ENCODE peak calls at places on chromosomes 3 and 15, in four cellular contexts. A, Y, V and Z are unnamed samples. For H3K4me1, the result is how much of the 10 kb centered on the place peaks cover.

GRCh38 chr15:85854345-85855097 is 59.8 kb upstream of the KLHL25 start:
- DNase-seq in V (no peak), A (peak), Y (peak), Z (peak)

GRCh38 chr3:46947545-46947899 is 29.0 kb downstream of the CCDC12 start:
- DNase-seq in V (no peak), A (no peak), Y (no peak), Z (no peak)

GRCh38 chr15:80379671-80380070 is 24.5 kb upstream of the ARNT2 start:
- DNase-seq in V (no peak), Y (no peak), A (no peak), Z (no peak)

GRCh38 chr15:43293402-43293801 is 26.7 kb upstream of the TGM5 start:
- DNase-seq in A (no peak), Y (no peak), V (no peak), Z (no peak)

GRCh38 chr3:24156466-24156865 is 211.4 kb downstream of the NR1D2 start:
- DNase-seq in V (no peak), A (no peak), Y (peak), Z (no peak)

GRCh38 chr3:10707984-10708868 is 107.8 kb upstream of the SLC6A11 start:
- DNase-seq in V (no peak), Y (no peak), A (no peak), Z (no peak)

GRCh38 chr15:101489633-101490407 is at the start of gene PCSK6:
- DNase-seq in V (peak), A (no peak), Y (peak), Z (peak)

GRCh38 chr3:186930639-186931486 is 537 bp downstream of the ST6GAL1 start:
- DNase-seq in A (peak), Y (peak), V (peak), Z (peak)

GRCh38 chr3:195256639-195257453 is 14.1 kb downstream of the XXYLT1 start:
- DNase-seq in V (no peak), A (no peak), Y (no peak), Z (no peak)

GRCh38 chr3:101676219-101676764 is 640 bp downstream of the ZBTB11 start:
- DNase-seq in A (peak), Y (peak), V (peak), Z (peak)

GRCh38 chr3:169104541-169104940 is 559.0 kb downstream of the MECOM start:
- DNase-seq in A (no peak), V (no peak), Y (no peak), Z (no peak)

GRCh38 chr15:66954601-66955000 is 110.8 kb upstream of the SMAD3 start:
- DNase-seq in A (no peak), Y (no peak), V (no peak), Z (no peak)

GRCh38 chr15:77034620-77035467 is 36.1 kb downstream of the TSPAN3 start:
- DNase-seq in V (peak), Y (no peak), A (no peak), Z (no peak)

GRCh38 chr3:69558912-69559311 is 173.0 kb upstream of the FRMD4B start:
- DNase-seq in V (no peak), Y (no peak), A (peak), Z (no peak)

GRCh38 chr3:58411036-58411435 is 22.6 kb downstream of the PDHB start:
- DNase-seq in V (no peak), Y (no peak), A (no peak), Z (no peak)

GRCh38 chr15:71447328-71448250 is 332.3 kb downstream of the THSD4 start:
- DNase-seq in Y (peak), V (peak), A (no peak), Z (peak)

GRCh38 chr15:34039506-34040123 is 611 bp upstream of the AVEN start:
- DNase-seq in V (no peak), A (no peak), Y (no peak), Z (peak)

GRCh38 chr3:39502838-39503145 is 35.3 kb downstream of the MOBP start:
- DNase-seq in V (no peak), Y (no peak), A (no peak), Z (no peak)

GRCh38 chr3:183687705-183688104 is 9.9 kb upstream of the YEATS2 start:
- DNase-seq in A (no peak), V (no peak), Y (no peak), Z (no peak)

GRCh38 chr3:184368804-184369183 is 7.3 kb downstream of the POLR2H start:
- DNase-seq in A (no peak), Y (no peak), V (peak), Z (no peak)

GRCh38 chr15:38254065-38254883 is 1.6 kb downstream of the SPRED1 start:
- DNase-seq in Y (peak), A (peak), V (peak), Z (peak)

GRCh38 chr3:10017636-10018292 is 8.5 kb upstream of the FANCD2 start:
- DNase-seq in V (no peak), A (no peak), Y (no peak), Z (no peak)

GRCh38 chr15:51004103-51004536 is 90.6 kb downstream of the TNFAIP8L3 start:
- DNase-seq in Y (no peak), A (no peak), V (no peak), Z (no peak)

GRCh38 chr15:70855764-70856163 is 1.8 kb upstream of the LARP6 start:
- DNase-seq in Y (no peak), A (no peak), V (no peak), Z (no peak)

GRCh38 chr3:72086712-72087093 is 301.8 kb upstream of the PROK2 start:
- DNase-seq in V (no peak), Y (no peak), A (no peak), Z (no peak)

GRCh38 chr15:89888214-89888804 is 5.5 kb downstream of the AP3S2 start:
- DNase-seq in V (no peak), Y (peak), A (no peak), Z (peak)

GRCh38 chr3:19668163-19668562 is 265.9 kb downstream of the EFHB start:
- DNase-seq in Y (no peak), A (no peak), V (no peak), Z (no peak)

GRCh38 chr3:151282921-151283320 is 4.6 kb upstream of the P2RY14 start:
- DNase-seq in Y (peak), A (no peak), V (no peak), Z (peak)

GRCh38 chr3:169286992-169287391 is 376.5 kb downstream of the MECOM start:
- DNase-seq in A (no peak), V (no peak), Y (no peak), Z (no peak)

GRCh38 chr3:154122096-154122911 is 1.1 kb downstream of the ARHGEF26 start:
- DNase-seq in A (no peak), Y (peak), V (no peak), Z (no peak)

GRCh38 chr3:98763076-98763475 is at the start of gene ST3GAL6:
- DNase-seq in Y (no peak), V (no peak), A (peak), Z (no peak)

GRCh38 chr15:66698318-66698961 is 3.6 kb upstream of the SMAD6 start:
- DNase-seq in A (peak), Y (peak), V (peak), Z (peak)

GRCh38 chr3:42518800-42519567 is 16.5 kb downstream of the VIPR1 start:
- DNase-seq in V (no peak), Y (no peak), A (no peak), Z (no peak)

GRCh38 chr15:51708013-51708412 is 26.7 kb downstream of the SCG3 start:
- DNase-seq in V (no peak), Y (no peak), A (no peak), Z (peak)

GRCh38 chr15:85834651-85835050 is 39.9 kb upstream of the KLHL25 start:
- DNase-seq in A (no peak), Y (no peak), V (no peak), Z (no peak)

GRCh38 chr3:64983583-64984359 is 296.0 kb upstream of the ADAMTS9 start:
- DNase-seq in A (peak), Y (no peak), V (no peak), Z (no peak)

DNA sequence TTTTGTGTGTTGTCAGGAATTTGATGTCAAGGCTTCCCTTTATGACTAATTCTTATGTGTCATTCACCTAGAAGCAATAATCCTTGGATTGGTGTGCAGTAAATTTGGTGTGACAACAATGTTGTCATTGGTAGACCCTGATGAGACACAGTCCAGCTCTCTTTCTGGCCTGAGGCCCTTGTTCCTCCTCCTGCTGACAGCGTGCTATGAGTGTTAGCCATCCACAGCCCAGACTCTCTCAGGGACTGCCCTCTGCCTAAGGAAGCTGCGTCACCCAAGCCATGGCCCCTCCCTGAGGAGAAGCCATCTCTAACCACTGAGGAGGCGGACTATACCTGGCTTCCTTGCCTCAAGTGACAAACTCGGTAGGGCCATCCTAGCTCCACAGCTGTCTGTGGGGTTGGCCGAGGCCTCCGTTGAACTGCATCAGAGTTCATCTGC is 13.3 kb upstream of the TM4SF1 start:
- DNase-seq in Y (no peak), V (no peak), A (no peak), Z (no peak)
- H3K4me1 ChIP-seq in Y (half or more), V (under half), A (half or more), Z (under half)

GRCh38 chr3:127589600-127590281 is 792 bp downstream of the TPRA1 start:
- DNase-seq in A (no peak), V (no peak), Y (no peak), Z (peak)

GRCh38 chr3:127590593-127591477 is at the start of gene TPRA1:
- DNase-seq in A (peak), V (peak), Y (peak), Z (peak)

GRCh38 chr3:127590282-127590592 is 296 bp downstream of the TPRA1 start:
- DNase-seq in A (peak), Y (no peak), V (no peak), Z (peak)

GRCh38 chr3:127595303-127595702 is 2.9 kb upstream of the MCM2 start:
- DNase-seq in V (no peak), Y (no peak), A (no peak), Z (no peak)

DNA sequence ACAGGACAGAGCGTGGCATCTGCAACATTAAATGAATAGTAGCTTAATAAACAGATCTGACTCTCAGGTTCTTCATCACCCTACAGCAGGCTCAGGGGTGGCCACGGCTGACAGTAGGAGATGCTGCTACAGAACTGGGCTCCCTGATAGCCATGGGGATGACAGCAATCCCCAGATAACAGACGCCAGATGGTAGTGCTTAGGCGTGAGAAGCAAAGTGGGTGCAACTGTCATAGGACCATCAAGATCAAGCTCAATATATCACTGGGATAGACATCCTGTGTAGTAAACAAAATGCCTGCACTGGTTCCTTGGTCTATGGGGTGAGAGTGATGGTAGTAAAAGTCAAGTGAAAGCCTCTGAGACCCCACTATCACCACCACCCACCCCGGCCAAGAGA is 2.7 kb upstream of the TPRA1 start:
- DNase-seq in V (no peak), Y (no peak), A (no peak), Z (no peak)
- H3K27ac ChIP-seq in V (no peak), Y (peak), A (no peak), Z (no peak)

GRCh38 chr3:31567036-31567435 is 34.3 kb downstream of the STT3B start:
- DNase-seq in A (no peak), V (no peak), Y (no peak), Z (peak)
- H3K4me3 ChIP-seq in A (no peak), V (no peak), Y (no peak), Z (no peak)

GRCh38 chr3:66298591-66298990 is 77.8 kb downstream of the SLC25A26 start:
- DNase-seq in V (no peak), A (no peak), Y (no peak), Z (peak)

GRCh38 chr3:66304293-66304692 is 83.5 kb downstream of the SLC25A26 start:
- DNase-seq in Y (no peak), V (no peak), A (no peak), Z (no peak)

GRCh38 chr3:66303556-66303955 is 82.8 kb downstream of the SLC25A26 start:
- DNase-seq in A (no peak), V (no peak), Y (no peak), Z (peak)

GRCh38 chr3:66299893-66300292 is 79.1 kb downstream of the SLC25A26 start:
- DNase-seq in Y (no peak), V (no peak), A (no peak), Z (no peak)

DNA sequence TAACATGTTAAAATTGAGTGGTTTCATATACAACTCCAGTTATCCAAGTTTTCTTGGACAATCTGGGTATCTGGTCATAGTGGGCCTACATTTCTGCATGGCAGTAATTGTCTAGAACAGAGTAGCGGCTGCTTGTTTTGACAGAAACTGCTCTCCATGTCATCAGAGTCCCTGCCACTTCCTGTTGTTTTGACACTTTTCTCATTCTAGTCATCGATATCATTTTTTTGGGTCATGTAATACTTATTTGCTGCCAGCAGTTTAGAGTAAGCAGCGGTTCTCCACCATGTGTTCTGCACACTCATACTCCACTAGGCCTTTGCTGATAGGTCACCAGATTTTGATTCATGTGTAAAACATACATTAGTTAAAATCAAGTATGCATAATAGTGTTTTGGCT is 81.5 kb downstream of the SLC25A26 start:
- DNase-seq in V (no peak), A (no peak), Y (no peak), Z (peak)
- H3K4me1 ChIP-seq in V (under half), A (under half), Y (under half), Z (under half)

GRCh38 chr15:64909546-64909945 is 2.2 kb upstream of the ANKDD1A start:
- DNase-seq in V (no peak), A (no peak), Y (no peak), Z (no peak)

GRCh38 chr15:64915518-64916227 is 4.0 kb downstream of the ANKDD1A start:
- DNase-seq in Y (no peak), A (no peak), V (no peak), Z (no peak)

GRCh38 chr15:64912926-64913325 is 1.2 kb downstream of the ANKDD1A start:
- DNase-seq in Y (no peak), A (no peak), V (no peak), Z (no peak)

GRCh38 chr15:64911317-64912186 is at the start of gene ANKDD1A:
- DNase-seq in Y (peak), A (peak), V (peak), Z (peak)

GRCh38 chr15:64912379-64912778 is 677 bp downstream of the ANKDD1A start:
- DNase-seq in V (no peak), Y (no peak), A (no peak), Z (no peak)
- H3K27ac ChIP-seq in V (no peak), Y (peak), A (no peak), Z (no peak)

DNA sequence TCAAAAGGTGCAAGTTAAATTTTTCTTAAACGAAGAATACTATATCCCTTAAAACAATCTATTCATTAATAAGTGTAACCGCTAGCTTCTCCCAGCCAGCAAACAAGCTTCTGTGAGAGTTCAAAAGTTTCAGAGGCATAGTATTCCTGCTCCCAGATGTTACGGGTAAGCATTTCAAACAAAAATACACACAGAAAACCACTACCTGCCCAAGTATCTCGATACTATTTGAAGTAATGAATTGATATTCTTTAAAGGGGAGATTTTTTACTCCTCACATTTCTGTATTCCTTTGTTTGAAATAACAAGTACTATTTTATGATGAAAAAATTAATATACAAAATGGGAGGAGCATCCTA is 1.5 kb downstream of the TJP1 start:
- DNase-seq in A (no peak), Y (no peak), V (no peak), Z (no peak)
- H3K4me3 ChIP-seq in A (peak), Y (peak), V (peak), Z (no peak)

GRCh38 chr3:159632847-159633246 is 355.8 kb upstream of the IL12A start:
- DNase-seq in A (no peak), V (no peak), Y (no peak), Z (no peak)

GRCh38 chr3:159637895-159638542 is 350.6 kb upstream of the IL12A start:
- DNase-seq in A (no peak), V (no peak), Y (no peak), Z (no peak)

GRCh38 chr3:159632124-159632523 is 356.5 kb upstream of the IL12A start:
- DNase-seq in V (no peak), A (no peak), Y (no peak), Z (no peak)

GRCh38 chr3:159634414-159634813 is 354.2 kb upstream of the IL12A start:
- DNase-seq in A (no peak), Y (no peak), V (no peak), Z (no peak)

GRCh38 chr3:159635047-159635641 is 353.5 kb upstream of the IL12A start:
- DNase-seq in Y (no peak), A (no peak), V (no peak), Z (no peak)
- H3K4me1 ChIP-seq in Y (half or more), A (under half), V (under half), Z (under half)